ENCODE peak calls at places on chromosomes 5 and 9, in eight cellular contexts. I, B, X, R, E, H, Q and Y are unnamed samples. For H3K27me3, the result is how much of the 10 kb centered on the place peaks cover.

GRCh38 chr5:73131711-73132428 is 11.5 kb downstream of the TMEM171 start:
- DNase-seq in I (no peak), H (no peak), E (no peak), B (no peak), X (no peak), Q (no peak), R (no peak), Y (no peak)

GRCh38 chr5:64331597-64332277 is 166.1 kb downstream of the RNF180 start:
- DNase-seq in R (peak), B (no peak), Q (no peak), E (peak), X (no peak), I (no peak), H (peak), Y (no peak)

GRCh38 chr5:38718874-38719391 is 126.9 kb upstream of the OSMR start:
- DNase-seq in R (no peak), Q (no peak), X (no peak), B (no peak), H (no peak), I (peak), E (peak), Y (no peak)

GRCh38 chr5:16776611-16777251 is 159.4 kb downstream of the MYO10 start:
- DNase-seq in R (no peak), Q (no peak), I (peak), E (peak), X (no peak), H (no peak), B (no peak), Y (no peak)

GRCh38 chr5:77971965-77972544 is 195.9 kb upstream of the TBCA start:
- DNase-seq in R (no peak), H (no peak), B (no peak), E (no peak), X (no peak), Q (no peak), I (no peak), Y (no peak)

GRCh38 chr5:139745800-139746690 is 49.6 kb upstream of the PSD2 start:
- DNase-seq in I (peak), Q (peak), B (no peak), E (peak), R (peak), X (peak), H (peak), Y (peak)

GRCh38 chr9:123590499-123590898 is 234.5 kb downstream of the CRB2 start:
- DNase-seq in I (no peak), R (no peak), B (no peak), X (no peak), Q (no peak), H (no peak), E (no peak), Y (no peak)

GRCh38 chr5:57839025-57839424 is 356.4 kb upstream of the ACTBL2 start:
- DNase-seq in H (no peak), R (no peak), B (no peak), E (no peak), X (no peak), I (no peak), Q (no peak), Y (no peak)

GRCh38 chr5:66440202-66440680 is 156.0 kb upstream of the MAST4 start:
- DNase-seq in H (no peak), Q (no peak), R (peak), B (no peak), E (no peak), X (no peak), I (peak), Y (no peak)

DNA sequence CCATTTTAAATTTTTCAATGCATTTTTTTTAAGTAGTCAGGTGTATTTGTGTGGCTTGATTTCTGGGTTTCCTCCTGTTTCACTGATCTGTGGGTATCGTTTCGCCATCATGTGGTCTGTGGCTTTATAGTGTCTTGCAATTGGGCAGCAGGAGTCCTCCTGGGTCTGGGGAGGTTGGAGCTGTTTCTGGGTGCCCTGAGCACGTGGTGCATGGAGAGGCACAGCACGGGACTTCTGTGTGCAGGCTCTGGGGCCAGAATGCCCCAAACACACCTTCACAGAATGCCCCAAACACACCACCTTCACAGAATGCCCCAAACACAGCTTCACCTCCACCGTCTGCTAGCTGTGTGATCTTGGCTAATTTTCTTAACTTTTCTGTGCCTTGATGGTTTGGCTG is 82.6 kb upstream of the COL5A1 start:
- DNase-seq in E (peak), I (no peak), B (no peak), H (no peak), X (no peak), Q (no peak), R (no peak), Y (no peak)
- H3K27me3 ChIP-seq in E (under half), I (under half), B (under half), H (under half), X (under half), Q (under half), R (under half), Y (under half)

GRCh38 chr5:1133510-1134255 is 21.8 kb upstream of the SLC12A7 start:
- DNase-seq in E (no peak), X (no peak), B (no peak), R (no peak), H (no peak), Q (no peak), I (no peak), Y (no peak)

GRCh38 chr5:1132570-1132969 is 20.7 kb upstream of the SLC12A7 start:
- DNase-seq in H (no peak), Q (no peak), B (no peak), E (no peak), R (no peak), I (no peak), X (no peak), Y (no peak)

GRCh38 chr5:1135696-1136525 is 24.0 kb upstream of the SLC12A7 start:
- DNase-seq in Q (no peak), B (no peak), I (no peak), E (no peak), X (no peak), R (no peak), H (no peak), Y (no peak)

GRCh38 chr5:1133108-1133507 is 21.2 kb upstream of the SLC12A7 start:
- DNase-seq in X (no peak), Q (no peak), E (no peak), H (no peak), I (no peak), R (no peak), B (no peak), Y (no peak)

DNA sequence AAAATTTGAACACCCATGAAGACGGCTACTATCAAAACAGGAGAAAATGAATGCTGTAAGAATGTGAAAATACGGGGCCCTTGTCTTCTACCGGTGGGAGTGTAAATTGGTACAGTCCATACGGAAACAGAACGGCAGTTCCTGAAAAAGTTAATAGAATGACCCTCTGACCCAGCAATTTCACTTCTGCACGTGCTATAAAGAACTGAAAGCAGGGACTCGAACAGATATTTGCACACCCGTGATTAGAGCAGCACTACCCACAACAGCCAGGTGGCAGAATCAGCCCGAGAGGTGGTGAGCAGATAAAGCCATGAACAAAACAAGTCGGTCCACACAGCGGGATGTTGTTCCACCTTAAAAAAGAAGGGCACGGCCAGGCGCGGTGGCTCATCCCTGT is 22.6 kb upstream of the SLC12A7 start:
- DNase-seq in X (no peak), H (no peak), R (no peak), I (no peak), B (no peak), Q (no peak), E (no peak), Y (no peak)
- H3K27me3 ChIP-seq in X (under half), H (under half), R (under half), I (under half), B (under half), Q (under half), E (under half), Y (under half)

DNA sequence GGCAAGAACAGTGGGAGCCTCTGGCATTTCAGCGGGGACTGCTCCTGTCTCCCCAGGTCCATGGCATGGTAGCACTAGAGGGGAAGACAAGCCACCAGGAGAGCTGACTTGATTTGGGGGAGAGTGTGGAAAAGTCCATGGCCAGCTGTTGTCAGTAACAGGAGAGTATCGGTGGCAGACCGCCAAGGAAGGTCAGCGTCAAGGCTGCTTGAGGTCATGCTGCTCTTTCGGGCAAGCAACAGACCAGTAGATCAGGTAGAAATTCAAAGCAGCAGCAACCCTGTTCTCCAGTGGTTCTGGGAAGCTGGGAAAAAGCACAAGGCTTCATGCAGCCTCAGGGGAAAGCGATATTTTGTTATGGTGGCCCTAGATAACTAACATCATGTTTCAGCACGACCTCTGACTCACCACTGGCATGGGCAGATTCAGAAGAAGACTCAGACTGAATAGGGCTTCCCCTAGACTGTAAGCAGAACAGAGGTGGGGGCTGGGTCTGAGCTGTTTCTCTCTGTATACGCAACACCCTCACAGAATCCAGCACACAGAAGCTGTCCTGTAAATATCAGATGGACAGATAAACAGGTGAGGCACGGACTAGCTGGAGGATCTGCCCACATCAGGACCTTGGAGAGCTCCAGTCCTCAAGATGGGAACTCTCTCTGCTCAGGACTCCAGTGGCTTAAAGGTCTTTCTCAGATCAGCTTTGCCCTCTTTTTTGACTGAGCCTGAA is 35.2 kb upstream of the PLEKHG4B start:
- DNase-seq in Q (no peak), H (peak), E (no peak), B (peak), R (no peak), I (peak), X (no peak), Y (no peak)
- H3K27me3 ChIP-seq in Q (under half), H (under half), E (under half), B (under half), R (under half), I (under half), X (under half), Y (under half)

GRCh38 chr5:12691330-12691729 is 787.1 kb upstream of the CTNND2 start:
- DNase-seq in H (no peak), R (no peak), E (no peak), B (no peak), I (no peak), X (no peak), Q (no peak), Y (no peak)

GRCh38 chr5:12695651-12696050 is 791.4 kb upstream of the CTNND2 start:
- DNase-seq in I (no peak), H (no peak), Q (no peak), B (no peak), R (no peak), X (no peak), E (no peak), Y (no peak)
- H3K27me3 ChIP-seq in I (under half), H (under half), Q (under half), B (under half), R (under half), X (under half), E (under half), Y (under half)

GRCh38 chr9:130897105-130897751 is 616 bp upstream of the QRFP start:
- DNase-seq in E (no peak), H (no peak), Q (no peak), X (no peak), R (no peak), B (no peak), I (no peak), Y (no peak)

GRCh38 chr9:130897848-130898551 is 1.4 kb upstream of the QRFP start:
- DNase-seq in R (no peak), B (no peak), E (no peak), Q (no peak), X (peak), H (no peak), I (no peak), Y (no peak)

GRCh38 chr9:130896233-130897012 is at the start of gene QRFP:
- DNase-seq in Q (no peak), X (no peak), R (no peak), B (no peak), I (no peak), H (no peak), E (no peak), Y (no peak)

GRCh38 chr9:130899051-130899748 is 2.6 kb upstream of the QRFP start:
- DNase-seq in I (no peak), E (no peak), R (no peak), B (no peak), Q (no peak), H (no peak), X (no peak), Y (no peak)

DNA sequence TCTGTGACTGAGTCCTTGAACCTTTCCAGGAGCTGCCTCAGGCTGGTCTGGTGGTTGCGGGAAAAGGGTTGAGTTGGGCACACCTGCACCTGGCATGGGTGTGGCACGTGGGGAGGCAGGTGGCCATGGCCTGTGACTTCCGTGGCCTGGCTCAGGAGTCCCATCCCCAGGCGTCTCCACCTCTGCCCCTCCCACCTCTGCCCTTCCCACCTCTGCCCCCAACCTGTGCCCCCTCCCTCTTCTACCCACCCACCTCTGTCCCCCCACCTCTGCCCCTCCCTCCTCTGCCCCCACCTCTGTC is 1.9 kb upstream of the QRFP start:
- DNase-seq in I (no peak), R (no peak), E (no peak), X (peak), H (no peak), B (no peak), Q (no peak), Y (no peak)
- H3K27me3 ChIP-seq in I (under half), R (under half), E (under half), X (under half), H (under half), B (under half), Q (under half), Y (under half)

DNA sequence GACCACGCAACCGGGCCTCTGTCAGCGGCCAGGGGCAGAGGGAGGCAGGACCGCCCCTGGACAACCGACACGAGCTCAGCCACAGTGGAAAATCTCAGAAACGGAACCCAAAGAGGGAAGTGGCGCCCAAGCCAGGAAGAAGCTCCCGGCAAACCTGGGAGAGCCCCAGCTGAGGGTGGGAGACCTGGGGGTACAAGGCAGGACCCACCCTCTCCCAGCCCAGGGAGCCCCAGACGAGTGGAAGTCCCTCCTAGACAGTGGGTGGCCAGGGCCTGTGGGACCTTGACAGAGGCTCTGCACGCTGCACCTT is 3.0 kb downstream of the SLC12A7 start:
- DNase-seq in Q (no peak), I (no peak), X (no peak), R (no peak), B (no peak), H (no peak), E (no peak), Y (no peak)
- H3K27me3 ChIP-seq in Q (under half), I (under half), X (under half), R (under half), B (under half), H (under half), E (under half), Y (under half)

GRCh38 chr5:136025900-136026299 is 2.9 kb upstream of the TGFBI start:
- DNase-seq in R (peak), H (no peak), X (no peak), B (no peak), I (peak), E (no peak), Q (no peak), Y (no peak)

GRCh38 chr5:136028782-136029742 is at the start of gene TGFBI:
- DNase-seq in E (peak), B (no peak), H (peak), X (peak), I (peak), Q (no peak), R (peak), Y (no peak)

GRCh38 chr5:136027316-136027715 is 1.5 kb upstream of the TGFBI start:
- DNase-seq in E (no peak), I (no peak), R (no peak), Q (no peak), H (no peak), X (no peak), B (no peak), Y (no peak)

GRCh38 chr5:136028090-136028489 is 698 bp upstream of the TGFBI start:
- DNase-seq in X (no peak), E (no peak), Q (no peak), B (no peak), R (peak), H (no peak), I (no peak), Y (no peak)

GRCh38 chr5:136026636-136027035 is 2.2 kb upstream of the TGFBI start:
- DNase-seq in Q (no peak), H (no peak), B (no peak), X (no peak), R (no peak), I (no peak), E (no peak), Y (no peak)
- H3K27me3 ChIP-seq in Q (under half), H (under half), B (under half), X (under half), R (under half), I (under half), E (under half), Y (under half)

GRCh38 chr5:178765753-178766300 is 35.4 kb upstream of the ZNF354A start:
- DNase-seq in R (no peak), X (no peak), B (no peak), I (peak), E (no peak), Q (no peak), H (no peak), Y (no peak)

GRCh38 chr5:178762391-178762790 is 31.9 kb upstream of the ZNF354A start:
- DNase-seq in X (no peak), H (no peak), R (no peak), Q (no peak), I (no peak), E (no peak), B (no peak), Y (no peak)

GRCh38 chr5:178766936-178767912 is 36.8 kb upstream of the ZNF354A start:
- DNase-seq in Q (no peak), H (no peak), I (no peak), B (no peak), R (no peak), X (no peak), E (no peak), Y (no peak)

GRCh38 chr5:178757410-178757809 is 27.0 kb upstream of the ZNF354A start:
- DNase-seq in X (no peak), B (no peak), E (no peak), I (no peak), Q (no peak), H (no peak), R (no peak), Y (no peak)

GRCh38 chr5:178762960-178763359 is 32.5 kb upstream of the ZNF354A start:
- DNase-seq in R (no peak), E (no peak), I (no peak), B (no peak), X (no peak), H (no peak), Q (no peak), Y (no peak)
- H3K27me3 ChIP-seq in R (under half), E (under half), I (under half), B (under half), X (under half), H (under half), Q (under half), Y (under half)

GRCh38 chr5:22855824-22856223 is 2.7 kb upstream of the CDH12 start:
- DNase-seq in B (no peak), I (no peak), H (no peak), Q (no peak), E (no peak), X (no peak), R (no peak), Y (no peak)
- H3K27me3 ChIP-seq in B (under half), I (under half), H (under half), Q (under half), E (under half), X (under half), R (under half), Y (under half)

GRCh38 chr5:175593794-175594193 is 64.1 kb upstream of the HRH2 start:
- DNase-seq in E (no peak), Q (no peak), X (no peak), B (no peak), I (no peak), H (no peak), R (no peak), Y (no peak)

GRCh38 chr5:175589714-175590113 is 68.2 kb upstream of the HRH2 start:
- DNase-seq in H (no peak), X (no peak), I (no peak), E (no peak), Q (no peak), R (no peak), B (no peak), Y (no peak)

GRCh38 chr5:175591293-175591692 is 66.6 kb upstream of the HRH2 start:
- DNase-seq in Q (no peak), H (no peak), I (no peak), B (no peak), E (no peak), R (no peak), X (no peak), Y (no peak)

GRCh38 chr5:175588709-175589429 is 69.0 kb upstream of the HRH2 start:
- DNase-seq in B (no peak), X (no peak), Q (no peak), H (no peak), E (no peak), R (no peak), I (no peak), Y (no peak)

GRCh38 chr5:175590471-175590881 is 67.4 kb upstream of the HRH2 start:
- DNase-seq in R (no peak), E (no peak), B (no peak), H (no peak), X (no peak), Q (no peak), I (no peak), Y (no peak)
- H3K27me3 ChIP-seq in R (under half), E (under half), B (under half), H (under half), X (under half), Q (under half), I (under half), Y (under half)